ENCODE peak calls at places on chromosome 15, in nine cellular contexts. One of them, this sample, is unnamed.
A peak's percentile ranks its signal among the peaks of the same experiment; 100 is the strongest.

GRCh38 chr15:75420698-75421097 is 30.8 kb downstream of the SIN3A start:
- DNase-seq in hepatocyte: no peak
- DNase-seq in B cell: no peak
- DNase-seq in NCI-H526: no peak
- DNase-seq in HEK293T: no peak
- DNase-seq in NCI-H2107: no peak
- DNase-seq in right lobe of liver: no peak
- DNase-seq in T1000: no peak
- DNase-seq in psoas muscle: no peak
- DNase-seq in this sample: no peak

GRCh38 chr15:38750816-38751215 is 186.2 kb upstream of the RASGRP1 start:
- DNase-seq in hepatocyte: no peak
- DNase-seq in B cell: no peak
- DNase-seq in NCI-H526: no peak
- DNase-seq in HEK293T: no peak
- DNase-seq in NCI-H2107: peak; percentile 60
- DNase-seq in right lobe of liver: no peak
- DNase-seq in T1000: no peak
- DNase-seq in psoas muscle: no peak
- DNase-seq in this sample: no peak

GRCh38 chr15:65399997-65400396 is 22.2 kb upstream of the IGDCC3 start:
- DNase-seq in hepatocyte: no peak
- DNase-seq in B cell: peak; percentile 36
- DNase-seq in NCI-H526: no peak
- DNase-seq in HEK293T: no peak
- DNase-seq in NCI-H2107: no peak
- DNase-seq in right lobe of liver: no peak
- DNase-seq in T1000: no peak
- DNase-seq in psoas muscle: peak; percentile 36
- DNase-seq in this sample: no peak

GRCh38 chr15:78565951-78566774 is 843 bp downstream of the CHRNA5 start:
- DNase-seq in hepatocyte: peak; percentile 9
- DNase-seq in B cell: no peak
- DNase-seq in NCI-H526: peak; percentile 76
- DNase-seq in HEK293T: peak; percentile 42
- DNase-seq in NCI-H2107: no peak
- DNase-seq in right lobe of liver: no peak
- DNase-seq in T1000: peak; percentile 34
- DNase-seq in psoas muscle: no peak
- DNase-seq in this sample: peak; percentile 56

GRCh38 chr15:38274135-38274534 is 21.5 kb downstream of the SPRED1 start:
- DNase-seq in hepatocyte: no peak
- DNase-seq in B cell: no peak
- DNase-seq in NCI-H526: no peak
- DNase-seq in HEK293T: no peak
- DNase-seq in NCI-H2107: no peak
- DNase-seq in right lobe of liver: no peak
- DNase-seq in T1000: no peak
- DNase-seq in psoas muscle: no peak
- DNase-seq in this sample: no peak

GRCh38 chr15:66472176-66472999 is 25.2 kb downstream of the SNAPC5 start:
- DNase-seq in hepatocyte: no peak
- DNase-seq in B cell: peak; percentile 35
- DNase-seq in NCI-H526: no peak
- DNase-seq in HEK293T: no peak
- DNase-seq in NCI-H2107: no peak
- DNase-seq in right lobe of liver: no peak
- DNase-seq in T1000: no peak
- DNase-seq in psoas muscle: no peak
- DNase-seq in this sample: no peak

GRCh38 chr15:96341465-96342142 is 11.1 kb downstream of the NR2F2 start:
- DNase-seq in hepatocyte: no peak
- DNase-seq in B cell: no peak
- DNase-seq in NCI-H526: no peak
- DNase-seq in HEK293T: no peak
- DNase-seq in NCI-H2107: no peak
- DNase-seq in right lobe of liver: peak; percentile 40
- DNase-seq in T1000: no peak
- DNase-seq in psoas muscle: peak; percentile 54
- DNase-seq in this sample: no peak

GRCh38 chr15:40239671-40240618 is 1.1 kb downstream of the PAK6 start:
- DNase-seq in hepatocyte: no peak
- DNase-seq in B cell: no peak
- DNase-seq in NCI-H526: peak; percentile 59
- DNase-seq in HEK293T: no peak
- DNase-seq in NCI-H2107: no peak
- DNase-seq in right lobe of liver: no peak
- DNase-seq in T1000: no peak
- DNase-seq in psoas muscle: no peak
- DNase-seq in this sample: no peak

GRCh38 chr15:48373855-48374421 is 42.7 kb downstream of the DUT start:
- DNase-seq in hepatocyte: peak; percentile 15
- DNase-seq in B cell: no peak
- DNase-seq in NCI-H526: no peak
- DNase-seq in HEK293T: no peak
- DNase-seq in NCI-H2107: no peak
- DNase-seq in right lobe of liver: no peak
- DNase-seq in T1000: peak; percentile 54
- DNase-seq in psoas muscle: peak; percentile 48
- DNase-seq in this sample: no peak

GRCh38 chr15:33029247-33029646 is 165.3 kb downstream of the FMN1 start:
- DNase-seq in hepatocyte: no peak
- DNase-seq in B cell: no peak
- DNase-seq in NCI-H526: no peak
- DNase-seq in HEK293T: no peak
- DNase-seq in NCI-H2107: no peak
- DNase-seq in right lobe of liver: no peak
- DNase-seq in T1000: no peak
- DNase-seq in psoas muscle: no peak
- DNase-seq in this sample: no peak

GRCh38 chr15:82749951-82750830 is 40.5 kb upstream of the AP3B2 start:
- DNase-seq in hepatocyte: peak; percentile 97
- DNase-seq in B cell: peak; percentile 88
- DNase-seq in NCI-H526: peak; percentile 97
- DNase-seq in HEK293T: peak; percentile 97
- DNase-seq in NCI-H2107: peak; percentile 66
- DNase-seq in right lobe of liver: peak; percentile 94
- DNase-seq in T1000: peak; percentile 82
- DNase-seq in psoas muscle: peak; percentile 97
- DNase-seq in this sample: peak; percentile 90

GRCh38 chr15:29750754-29751153 is 71.5 kb downstream of the TJP1 start:
- DNase-seq in hepatocyte: no peak
- DNase-seq in B cell: no peak
- DNase-seq in NCI-H526: no peak
- DNase-seq in HEK293T: no peak
- DNase-seq in NCI-H2107: no peak
- DNase-seq in right lobe of liver: no peak
- DNase-seq in T1000: no peak
- DNase-seq in psoas muscle: no peak
- DNase-seq in this sample: no peak

GRCh38 chr15:32657198-32657886 is 15.8 kb downstream of the SCG5 start:
- DNase-seq in hepatocyte: no peak
- DNase-seq in B cell: no peak
- DNase-seq in NCI-H526: peak; percentile 15
- DNase-seq in HEK293T: no peak
- DNase-seq in NCI-H2107: no peak
- DNase-seq in right lobe of liver: no peak
- DNase-seq in T1000: no peak
- DNase-seq in psoas muscle: no peak
- DNase-seq in this sample: no peak

GRCh38 chr15:81768773-81769172 is 277.0 kb downstream of the MEX3B start:
- DNase-seq in hepatocyte: no peak
- DNase-seq in B cell: no peak
- DNase-seq in NCI-H526: no peak
- DNase-seq in HEK293T: no peak
- DNase-seq in NCI-H2107: no peak
- DNase-seq in right lobe of liver: no peak
- DNase-seq in T1000: no peak
- DNase-seq in psoas muscle: no peak
- DNase-seq in this sample: no peak

GRCh38 chr15:55237219-55238130 is 40.7 kb upstream of the RSL24D1 start:
- DNase-seq in hepatocyte: no peak
- DNase-seq in B cell: no peak
- DNase-seq in NCI-H526: no peak
- DNase-seq in HEK293T: no peak
- DNase-seq in NCI-H2107: no peak
- DNase-seq in right lobe of liver: no peak
- DNase-seq in T1000: no peak
- DNase-seq in psoas muscle: no peak
- DNase-seq in this sample: no peak

GRCh38 chr15:55283295-55284147 is 6.1 kb downstream of the RAB27A start:
- DNase-seq in hepatocyte: no peak
- DNase-seq in B cell: no peak
- DNase-seq in NCI-H526: no peak
- DNase-seq in HEK293T: no peak
- DNase-seq in NCI-H2107: no peak
- DNase-seq in right lobe of liver: no peak
- DNase-seq in T1000: no peak
- DNase-seq in psoas muscle: no peak
- DNase-seq in this sample: no peak

GRCh38 chr15:69093614-69094013 is 66.8 kb upstream of the GLCE start:
- DNase-seq in hepatocyte: no peak
- DNase-seq in B cell: no peak
- DNase-seq in NCI-H526: no peak
- DNase-seq in HEK293T: no peak
- DNase-seq in NCI-H2107: no peak
- DNase-seq in right lobe of liver: no peak
- DNase-seq in T1000: no peak
- DNase-seq in psoas muscle: no peak
- DNase-seq in this sample: no peak

GRCh38 chr15:57272770-57273357 is 103.4 kb upstream of the CGNL1 start:
- DNase-seq in hepatocyte: no peak
- DNase-seq in B cell: no peak
- DNase-seq in NCI-H526: peak; percentile 59
- DNase-seq in HEK293T: no peak
- DNase-seq in NCI-H2107: no peak
- DNase-seq in right lobe of liver: no peak
- DNase-seq in T1000: no peak
- DNase-seq in psoas muscle: no peak
- DNase-seq in this sample: no peak

GRCh38 chr15:58903232-58903631 is 30.2 kb downstream of the SLTM start:
- DNase-seq in hepatocyte: no peak
- DNase-seq in B cell: no peak
- DNase-seq in NCI-H526: no peak
- DNase-seq in HEK293T: no peak
- DNase-seq in NCI-H2107: no peak
- DNase-seq in right lobe of liver: no peak
- DNase-seq in T1000: peak; percentile 5
- DNase-seq in psoas muscle: no peak
- DNase-seq in this sample: no peak

GRCh38 chr15:98983333-98983732 is 24.3 kb downstream of the PGPEP1L start:
- DNase-seq in hepatocyte: no peak
- DNase-seq in B cell: no peak
- DNase-seq in NCI-H526: no peak
- DNase-seq in HEK293T: peak; percentile 55
- DNase-seq in NCI-H2107: no peak
- DNase-seq in right lobe of liver: no peak
- DNase-seq in T1000: no peak
- DNase-seq in psoas muscle: no peak
- DNase-seq in this sample: peak; percentile 55

This sample was measured in HuH-7.5.